ENCODE peak calls at places on chromosomes 11 and 22, in six cellular contexts. O, W, F, S, J and T are unnamed samples.

GRCh38 chr11:131637469-131638175 is 267.2 kb downstream of the NTM start:
- DNase-seq in O (no peak), W (no peak), F (no peak), S (no peak), J (no peak), T (peak; percentile 48)

GRCh38 chr11:18253778-18254338 is 5.4 kb upstream of the SAA2 start:
- DNase-seq in O (no peak), W (no peak), F (no peak), S (no peak), J (no peak), T (no peak)

GRCh38 chr11:35121326-35121865 is 17.6 kb upstream of the CD44 start:
- DNase-seq in O (no peak), W (no peak), F (no peak), S (no peak), J (no peak), T (no peak)

GRCh38 chr11:2797741-2798361 is 87.7 kb downstream of the CDKN1C start:
- DNase-seq in O (no peak), W (no peak), F (peak; percentile 62), S (peak; percentile 40), J (no peak), T (peak; percentile 1)

GRCh38 chr11:44600739-44601416 is 35.4 kb downstream of the CD82 start:
- DNase-seq in O (no peak), W (peak; percentile 53), F (peak; percentile 85), S (no peak), J (no peak), T (no peak)

GRCh38 chr22:41842996-41843970 is 10.4 kb downstream of the SREBF2 start:
- DNase-seq in O (no peak), W (no peak), F (no peak), S (no peak), J (no peak), T (no peak)

GRCh38 chr22:50032109-50032871 is 19.7 kb upstream of the IL17REL start:
- DNase-seq in O (no peak), W (no peak), F (peak; percentile 60), S (peak; percentile 40), J (no peak), T (no peak)

GRCh38 chr11:116953525-116954284 is 116.3 kb upstream of the APOA1 start:
- DNase-seq in O (no peak), W (no peak), F (no peak), S (no peak), J (no peak), T (no peak)

GRCh38 chr11:34203377-34203801 is 98.0 kb downstream of the NAT10 start:
- DNase-seq in O (no peak), W (no peak), F (no peak), S (no peak), J (no peak), T (no peak)

GRCh38 chr11:17544181-17544622 is at the start of gene USH1C:
- DNase-seq in O (no peak), W (no peak), F (no peak), S (no peak), J (peak; percentile 5), T (no peak)

GRCh38 chr22:38317995-38318715 is 922 bp upstream of the CSNK1E start:
- DNase-seq in O (peak; percentile 86), W (no peak), F (peak; percentile 90), S (no peak), J (no peak), T (no peak)

GRCh38 chr22:33677536-33677935 is 242.7 kb downstream of the LARGE1 start:
- DNase-seq in O (no peak), W (no peak), F (no peak), S (no peak), J (no peak), T (no peak)

GRCh38 chr11:131099013-131099412 is 182.7 kb upstream of the SNX19 start:
- DNase-seq in O (peak; percentile 20), W (no peak), F (no peak), S (no peak), J (no peak), T (no peak)

GRCh38 chr11:128937480-128937879 is 5.2 kb downstream of the TP53AIP1 start:
- DNase-seq in O (no peak), W (no peak), F (no peak), S (no peak), J (no peak), T (no peak)

GRCh38 chr22:23499845-23500500 is 80.1 kb downstream of the IGLL1 start:
- DNase-seq in O (no peak), W (no peak), F (peak; percentile 29), S (no peak), J (no peak), T (no peak)

GRCh38 chr11:7520011-7520942 is 6.5 kb downstream of the PPFIBP2 start:
- DNase-seq in O (no peak), W (no peak), F (no peak), S (no peak), J (no peak), T (no peak)

GRCh38 chr22:29933619-29934018 is 50.6 kb downstream of the MTMR3 start:
- DNase-seq in O (no peak), W (no peak), F (no peak), S (no peak), J (no peak), T (no peak)

GRCh38 chr11:96342131-96342970 is 644 bp downstream of the MAML2 start:
- DNase-seq in O (no peak), W (no peak), F (no peak), S (no peak), J (no peak), T (no peak)

GRCh38 chr11:117345039-117345438 is 17.4 kb downstream of the CEP164 start:
- DNase-seq in O (peak; percentile 12), W (no peak), F (no peak), S (no peak), J (no peak), T (no peak)

GRCh38 chr22:44590291-44590690 is 92.3 kb upstream of the RTL6 start:
- DNase-seq in O (no peak), W (no peak), F (no peak), S (no peak), J (no peak), T (no peak)

GRCh38 chr11:128610765-128611617 is 23.6 kb upstream of the ETS1 start:
- DNase-seq in O (no peak), W (no peak), F (no peak), S (no peak), J (peak; percentile 45), T (no peak)

GRCh38 chr22:33476716-33477115 is 418.5 kb upstream of the SYN3 start:
- DNase-seq in O (peak; percentile 52), W (no peak), F (no peak), S (no peak), J (no peak), T (no peak)